ENCODE peak calls at places on chromosomes 13 and 19, in ten cellular contexts. One of them, this sample, is unnamed.
A peak's percentile ranks its signal among the peaks of the same experiment; 100 is the strongest.

GRCh38 chr19:3618144-3618810 is 8.3 kb downstream of the CACTIN start:
- DNase-seq in testis: peak; percentile 66
- DNase-seq in tibial nerve: peak; percentile 61
- DNase-seq in uterus: peak; percentile 78
- DNase-seq in body of pancreas: peak; percentile 54
- DNase-seq in esophagus muscularis mucosa: no peak
- DNase-seq in Peyer's patch: peak; percentile 56
- DNase-seq in cardiac fibroblast: peak; percentile 60
- DNase-seq in endodermal cell: peak; percentile 89
- DNase-seq in GM12878: peak; percentile 12
- DNase-seq in this sample: peak; percentile 75

GRCh38 chr19:12880551-12881171 is 588 bp downstream of the DNASE2 start:
- DNase-seq in testis: peak; percentile 41
- DNase-seq in tibial nerve: no peak
- DNase-seq in uterus: no peak
- DNase-seq in body of pancreas: peak; percentile 50
- DNase-seq in esophagus muscularis mucosa: no peak
- DNase-seq in Peyer's patch: peak; percentile 35
- DNase-seq in cardiac fibroblast: peak; percentile 38
- DNase-seq in endodermal cell: no peak
- DNase-seq in GM12878: no peak
- DNase-seq in this sample: peak; percentile 39

GRCh38 chr19:2181618-2181997 is 17.9 kb downstream of the DOT1L start:
- DNase-seq in testis: no peak
- DNase-seq in tibial nerve: no peak
- DNase-seq in uterus: no peak
- DNase-seq in body of pancreas: no peak
- DNase-seq in esophagus muscularis mucosa: no peak
- DNase-seq in Peyer's patch: no peak
- DNase-seq in cardiac fibroblast: no peak
- DNase-seq in endodermal cell: no peak
- DNase-seq in GM12878: no peak
- DNase-seq in this sample: no peak

GRCh38 chr13:62300021-62300420 is 884.4 kb upstream of the PCDH20 start:
- DNase-seq in testis: no peak
- DNase-seq in tibial nerve: no peak
- DNase-seq in uterus: no peak
- DNase-seq in body of pancreas: no peak
- DNase-seq in esophagus muscularis mucosa: no peak
- DNase-seq in Peyer's patch: no peak
- DNase-seq in cardiac fibroblast: no peak
- DNase-seq in endodermal cell: no peak
- DNase-seq in GM12878: no peak
- DNase-seq in this sample: no peak

GRCh38 chr13:47678201-47678963 is 322.7 kb downstream of the SUCLA2 start:
- DNase-seq in testis: no peak
- DNase-seq in tibial nerve: no peak
- DNase-seq in uterus: no peak
- DNase-seq in body of pancreas: no peak
- DNase-seq in esophagus muscularis mucosa: no peak
- DNase-seq in Peyer's patch: no peak
- DNase-seq in cardiac fibroblast: no peak
- DNase-seq in endodermal cell: no peak
- DNase-seq in GM12878: no peak
- DNase-seq in this sample: no peak

GRCh38 chr19:51742736-51743288 is 8.9 kb downstream of the FPR1 start:
- DNase-seq in testis: no peak
- DNase-seq in tibial nerve: no peak
- DNase-seq in uterus: no peak
- DNase-seq in body of pancreas: no peak
- DNase-seq in esophagus muscularis mucosa: no peak
- DNase-seq in Peyer's patch: no peak
- DNase-seq in cardiac fibroblast: peak; percentile 51
- DNase-seq in endodermal cell: no peak
- DNase-seq in GM12878: no peak
- DNase-seq in this sample: no peak

GRCh38 chr13:54614729-54615128 is 1586.1 kb downstream of the OLFM4 start:
- DNase-seq in testis: no peak
- DNase-seq in tibial nerve: no peak
- DNase-seq in uterus: no peak
- DNase-seq in body of pancreas: no peak
- DNase-seq in esophagus muscularis mucosa: no peak
- DNase-seq in Peyer's patch: no peak
- DNase-seq in cardiac fibroblast: no peak
- DNase-seq in endodermal cell: no peak
- DNase-seq in GM12878: no peak
- DNase-seq in this sample: no peak

GRCh38 chr13:44921931-44922758 is 67.1 kb downstream of the NUFIP1 start:
- DNase-seq in testis: peak; percentile 64
- DNase-seq in tibial nerve: peak; percentile 54
- DNase-seq in uterus: peak; percentile 61
- DNase-seq in body of pancreas: peak; percentile 38
- DNase-seq in esophagus muscularis mucosa: peak; percentile 92
- DNase-seq in Peyer's patch: no peak
- DNase-seq in cardiac fibroblast: peak; percentile 97
- DNase-seq in endodermal cell: no peak
- DNase-seq in GM12878: no peak
- DNase-seq in this sample: peak; percentile 67

GRCh38 chr13:84668637-84669036 is 786.4 kb upstream of the SLITRK1 start:
- DNase-seq in testis: no peak
- DNase-seq in tibial nerve: no peak
- DNase-seq in uterus: no peak
- DNase-seq in body of pancreas: no peak
- DNase-seq in esophagus muscularis mucosa: no peak
- DNase-seq in Peyer's patch: no peak
- DNase-seq in cardiac fibroblast: no peak
- DNase-seq in endodermal cell: no peak
- DNase-seq in GM12878: no peak
- DNase-seq in this sample: no peak

GRCh38 chr19:12567951-12568350 is 16.7 kb upstream of the ZNF564 start:
- DNase-seq in testis: no peak
- DNase-seq in tibial nerve: no peak
- DNase-seq in uterus: no peak
- DNase-seq in body of pancreas: no peak
- DNase-seq in esophagus muscularis mucosa: no peak
- DNase-seq in Peyer's patch: no peak
- DNase-seq in cardiac fibroblast: no peak
- DNase-seq in endodermal cell: no peak
- DNase-seq in GM12878: no peak
- DNase-seq in this sample: no peak

GRCh38 chr13:44583126-44583525 is 7.0 kb upstream of the TSC22D1 start:
- DNase-seq in testis: no peak
- DNase-seq in tibial nerve: no peak
- DNase-seq in uterus: no peak
- DNase-seq in body of pancreas: no peak
- DNase-seq in esophagus muscularis mucosa: no peak
- DNase-seq in Peyer's patch: no peak
- DNase-seq in cardiac fibroblast: no peak
- DNase-seq in endodermal cell: no peak
- DNase-seq in GM12878: no peak
- DNase-seq in this sample: no peak

GRCh38 chr13:48012668-48013067 is 11.6 kb upstream of the SUCLA2 start:
- DNase-seq in testis: no peak
- DNase-seq in tibial nerve: no peak
- DNase-seq in uterus: no peak
- DNase-seq in body of pancreas: no peak
- DNase-seq in esophagus muscularis mucosa: no peak
- DNase-seq in Peyer's patch: no peak
- DNase-seq in cardiac fibroblast: no peak
- DNase-seq in endodermal cell: no peak
- DNase-seq in GM12878: no peak
- DNase-seq in this sample: no peak

GRCh38 chr13:107392205-107392604 is 823.1 kb downstream of the LIG4 start:
- DNase-seq in testis: no peak
- DNase-seq in tibial nerve: no peak
- DNase-seq in uterus: no peak
- DNase-seq in body of pancreas: no peak
- DNase-seq in esophagus muscularis mucosa: no peak
- DNase-seq in Peyer's patch: no peak
- DNase-seq in cardiac fibroblast: no peak
- DNase-seq in endodermal cell: no peak
- DNase-seq in GM12878: no peak
- DNase-seq in this sample: no peak

GRCh38 chr19:55812449-55812848 is 19.4 kb downstream of the NLRP11 start:
- DNase-seq in testis: no peak
- DNase-seq in tibial nerve: no peak
- DNase-seq in uterus: no peak
- DNase-seq in body of pancreas: no peak
- DNase-seq in esophagus muscularis mucosa: no peak
- DNase-seq in Peyer's patch: no peak
- DNase-seq in cardiac fibroblast: no peak
- DNase-seq in endodermal cell: no peak
- DNase-seq in GM12878: no peak
- DNase-seq in this sample: no peak

GRCh38 chr19:55813906-55814305 is 17.9 kb downstream of the NLRP11 start:
- DNase-seq in testis: no peak
- DNase-seq in tibial nerve: no peak
- DNase-seq in uterus: no peak
- DNase-seq in body of pancreas: no peak
- DNase-seq in esophagus muscularis mucosa: no peak
- DNase-seq in Peyer's patch: no peak
- DNase-seq in cardiac fibroblast: no peak
- DNase-seq in endodermal cell: no peak
- DNase-seq in GM12878: no peak
- DNase-seq in this sample: no peak

GRCh38 chr19:55811340-55811739 is 20.5 kb downstream of the NLRP11 start:
- DNase-seq in testis: no peak
- DNase-seq in tibial nerve: no peak
- DNase-seq in uterus: no peak
- DNase-seq in body of pancreas: no peak
- DNase-seq in esophagus muscularis mucosa: no peak
- DNase-seq in Peyer's patch: no peak
- DNase-seq in cardiac fibroblast: no peak
- DNase-seq in endodermal cell: no peak
- DNase-seq in GM12878: no peak
- DNase-seq in this sample: no peak

GRCh38 chr19:55809381-55810058 is 22.3 kb downstream of the NLRP11 start:
- DNase-seq in testis: peak; percentile 93
- DNase-seq in tibial nerve: no peak
- DNase-seq in uterus: no peak
- DNase-seq in body of pancreas: peak; percentile 79
- DNase-seq in esophagus muscularis mucosa: no peak
- DNase-seq in Peyer's patch: peak; percentile 63
- DNase-seq in cardiac fibroblast: peak; percentile 44
- DNase-seq in endodermal cell: peak; percentile 69
- DNase-seq in GM12878: no peak
- DNase-seq in this sample: peak; percentile 63
- TF ChIP-seq CTCF in testis: peak; percentile 50
- TF ChIP-seq CTCF in tibial nerve: no peak
- TF ChIP-seq CTCF in uterus: no peak
- TF ChIP-seq CTCF in body of pancreas: peak; percentile 21
- TF ChIP-seq CTCF in esophagus muscularis mucosa: no peak
- TF ChIP-seq CTCF in Peyer's patch: peak; percentile 60
- TF ChIP-seq CTCF in cardiac fibroblast: peak; percentile 43
- TF ChIP-seq CTCF in endodermal cell: peak; percentile 57
- TF ChIP-seq CTCF in GM12878: peak; percentile 49
- TF ChIP-seq CTCF in this sample: peak; percentile 43

DNA sequence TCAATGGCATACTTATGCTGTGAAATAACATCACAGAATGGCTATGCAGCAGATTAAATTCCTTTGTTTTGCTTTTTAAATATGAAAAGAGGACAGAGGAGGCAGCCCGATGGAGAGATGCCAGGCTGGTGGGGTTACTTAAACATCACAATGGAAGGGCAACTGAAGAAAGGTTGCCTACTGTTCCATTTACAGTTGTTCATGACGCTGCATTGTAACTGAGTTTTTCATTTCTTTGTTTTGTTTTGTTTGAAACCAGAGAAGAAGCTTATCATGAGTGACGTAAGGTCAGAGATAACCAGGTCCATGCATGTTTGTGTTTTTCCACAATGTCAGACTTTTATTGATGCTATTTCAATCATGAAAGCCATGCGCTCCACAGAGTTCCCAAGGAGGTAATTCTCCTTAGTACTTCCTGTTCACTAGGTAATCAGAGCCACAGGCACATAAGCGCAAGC is 273.8 kb downstream of the LHFPL6 start:
- DNase-seq in testis: no peak
- DNase-seq in tibial nerve: no peak
- DNase-seq in uterus: no peak
- DNase-seq in body of pancreas: no peak
- DNase-seq in esophagus muscularis mucosa: no peak
- DNase-seq in Peyer's patch: no peak
- DNase-seq in cardiac fibroblast: peak; percentile 63
- DNase-seq in endodermal cell: peak; percentile 58
- DNase-seq in GM12878: no peak
- DNase-seq in this sample: no peak
- H3K4me3 ChIP-seq in testis: no peak overlapping the region
- H3K4me3 ChIP-seq in tibial nerve: no peak overlapping the region
- H3K4me3 ChIP-seq in uterus: no peak overlapping the region
- H3K4me3 ChIP-seq in body of pancreas: no peak overlapping the region
- H3K4me3 ChIP-seq in esophagus muscularis mucosa: no peak overlapping the region
- H3K4me3 ChIP-seq in Peyer's patch: no peak overlapping the region
- H3K4me3 ChIP-seq in cardiac fibroblast: no peak overlapping the region
- H3K4me3 ChIP-seq in endodermal cell: no peak overlapping the region
- H3K4me3 ChIP-seq in GM12878: no peak overlapping the region
- H3K4me3 ChIP-seq in this sample: no peak overlapping the region

DNA sequence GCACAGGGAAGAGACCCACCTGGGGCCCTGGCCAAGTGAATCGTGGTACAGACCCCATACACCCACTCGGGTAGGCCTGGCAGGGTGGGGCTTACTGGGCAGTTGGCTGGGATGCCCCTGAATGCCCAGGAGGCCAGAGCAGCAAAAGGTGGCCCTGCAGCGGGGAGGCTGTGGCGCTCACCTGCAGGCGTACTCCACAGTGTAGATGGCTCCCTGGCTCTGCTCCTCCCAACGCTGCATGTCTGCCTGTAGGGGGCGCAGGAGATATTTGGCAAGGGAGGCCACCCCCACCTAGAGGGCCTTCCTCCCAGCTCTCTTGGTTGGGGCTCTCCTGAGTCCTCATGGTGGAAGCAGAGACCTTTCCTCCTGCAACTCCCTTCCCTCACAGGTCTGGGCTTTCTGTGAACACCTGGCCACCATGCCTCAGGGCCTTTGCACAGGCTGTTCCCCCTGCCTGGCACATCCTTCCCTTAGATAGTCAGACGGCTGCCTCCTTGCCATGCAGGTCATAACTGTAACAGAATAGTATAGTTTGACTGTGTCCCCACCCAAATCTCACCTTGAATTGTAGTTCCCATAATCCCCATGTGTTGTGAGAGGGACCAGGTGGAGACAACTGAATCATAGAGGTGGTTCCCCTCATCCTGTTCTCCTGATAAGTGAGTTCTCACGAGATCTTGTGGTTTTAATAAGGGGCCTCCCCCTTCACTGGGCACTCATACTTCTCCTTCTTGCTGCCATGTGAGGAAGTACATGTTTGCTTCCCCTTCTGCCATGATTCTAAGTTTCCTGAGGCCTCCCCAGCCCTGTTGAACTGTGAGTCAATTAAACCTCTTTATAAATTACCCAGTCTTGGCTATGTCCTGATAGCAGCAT is 5.9 kb downstream of the BORCS8 start:
- DNase-seq in testis: peak; percentile 23
- DNase-seq in tibial nerve: no peak
- DNase-seq in uterus: no peak
- DNase-seq in body of pancreas: peak; percentile 24
- DNase-seq in esophagus muscularis mucosa: no peak
- DNase-seq in Peyer's patch: no peak
- DNase-seq in cardiac fibroblast: peak; percentile 51
- DNase-seq in endodermal cell: peak; percentile 96
- DNase-seq in GM12878: no peak
- DNase-seq in this sample: peak; percentile 57
- TF ChIP-seq CTCF in testis: peak; percentile 34
- TF ChIP-seq CTCF in tibial nerve: peak; percentile 30
- TF ChIP-seq CTCF in uterus: peak; percentile 25
- TF ChIP-seq CTCF in body of pancreas: peak; percentile 31
- TF ChIP-seq CTCF in esophagus muscularis mucosa: no peak
- TF ChIP-seq CTCF in Peyer's patch: peak; percentile 63
- TF ChIP-seq CTCF in cardiac fibroblast: peak; percentile 75
- TF ChIP-seq CTCF in endodermal cell: peak; percentile 95
- TF ChIP-seq CTCF in GM12878: peak; percentile 36
- TF ChIP-seq CTCF in this sample: peak; percentile 56

GRCh38 chr19:18591735-18592385 is 3.3 kb downstream of the REX1BD start:
- DNase-seq in testis: no peak
- DNase-seq in tibial nerve: no peak
- DNase-seq in uterus: no peak
- DNase-seq in body of pancreas: no peak
- DNase-seq in esophagus muscularis mucosa: no peak
- DNase-seq in Peyer's patch: no peak
- DNase-seq in cardiac fibroblast: no peak
- DNase-seq in endodermal cell: no peak
- DNase-seq in GM12878: no peak
- DNase-seq in this sample: no peak
- H3K4me3 ChIP-seq in testis: no peak overlapping the region
- H3K4me3 ChIP-seq in tibial nerve: no peak overlapping the region
- H3K4me3 ChIP-seq in uterus: no peak overlapping the region
- H3K4me3 ChIP-seq in body of pancreas: no peak overlapping the region
- H3K4me3 ChIP-seq in esophagus muscularis mucosa: no peak overlapping the region
- H3K4me3 ChIP-seq in Peyer's patch: no peak overlapping the region
- H3K4me3 ChIP-seq in cardiac fibroblast: no peak overlapping the region
- H3K4me3 ChIP-seq in endodermal cell: no peak overlapping the region
- H3K4me3 ChIP-seq in GM12878: no peak overlapping the region
- H3K4me3 ChIP-seq in this sample: no peak overlapping the region

This sample was measured in colonic mucosa.